ENCODE peak calls at places on chromosome 5, in six cellular contexts. G is foreskin fibroblast, K is bronchial epithelial cell, Y is HepG2, V is body of pancreas, N is sigmoid colon. C is an unnamed sample.

GRCh38 chr5:171336486-171337206 is 27.6 kb downstream of the TLX3 start:
- DNase-seq in V (peak), N (no peak), G (peak), Y (no peak), K (peak), C (peak)

GRCh38 chr5:139416651-139417050 is 12.8 kb upstream of the SPATA24 start:
- DNase-seq in V (no peak), K (no peak), N (no peak), Y (no peak), G (no peak), C (no peak)

GRCh38 chr5:130350131-130350530 is 445.9 kb downstream of the CHSY3 start:
- DNase-seq in G (no peak), N (no peak), K (no peak), Y (no peak), V (no peak), C (no peak)

GRCh38 chr5:322281-322941 is 897 bp downstream of the AHRR start:
- DNase-seq in G (peak), Y (no peak), K (no peak), V (no peak), N (no peak), C (peak)

GRCh38 chr5:108516771-108517170 is 134.9 kb upstream of the FBXL17 start:
- DNase-seq in V (no peak), N (no peak), Y (no peak), K (no peak), G (no peak), C (no peak)

GRCh38 chr5:112671687-112672086 is 66.0 kb upstream of the APC start:
- DNase-seq in K (no peak), G (no peak), Y (no peak), N (no peak), V (no peak), C (no peak)

GRCh38 chr5:219492-219891 is 1.4 kb downstream of the SDHA start:
- DNase-seq in K (peak), V (no peak), N (no peak), G (peak), Y (no peak), C (peak)

GRCh38 chr5:119578937-119579336 is 50.4 kb upstream of the FAM170A start:
- DNase-seq in V (peak), Y (peak), G (no peak), N (no peak), K (peak), C (peak)

GRCh38 chr5:135216072-135216812 is 182.2 kb upstream of the PITX1 start:
- DNase-seq in V (no peak), K (no peak), G (no peak), N (no peak), Y (no peak), C (no peak)

GRCh38 chr5:151082976-151083651 is 2.3 kb upstream of the TNIP1 start:
- DNase-seq in N (no peak), G (no peak), Y (no peak), V (no peak), K (peak), C (no peak)

GRCh38 chr5:101390317-101390908 is 487.3 kb upstream of the ST8SIA4 start:
- DNase-seq in Y (peak), K (peak), G (peak), N (no peak), V (no peak), C (peak)

GRCh38 chr5:142219146-142219545 is 105.7 kb downstream of the SPRY4 start:
- DNase-seq in K (peak), Y (no peak), V (no peak), G (no peak), N (no peak), C (no peak)

GRCh38 chr5:57445715-57446037 is 36.9 kb downstream of the ACTBL2 start:
- DNase-seq in V (no peak), Y (no peak), K (no peak), N (no peak), G (no peak), C (no peak)

GRCh38 chr5:40030661-40031060 is 605.9 kb upstream of the DAB2 start:
- DNase-seq in N (no peak), V (no peak), K (no peak), G (no peak), Y (no peak), C (no peak)

GRCh38 chr5:136106351-136106750 is 26.3 kb upstream of the SMAD5 start:
- DNase-seq in N (no peak), Y (no peak), V (no peak), K (no peak), G (no peak), C (no peak)

GRCh38 chr5:115844321-115844817 is 2.6 kb downstream of the AP3S1 start:
- DNase-seq in Y (peak), K (no peak), V (no peak), G (no peak), N (no peak), C (no peak)

GRCh38 chr5:77893225-77893860 is 117.2 kb upstream of the TBCA start:
- DNase-seq in V (no peak), N (no peak), Y (peak), G (peak), K (peak), C (no peak)

GRCh38 chr5:15009420-15009819 is 137.8 kb upstream of the ANKH start:
- DNase-seq in K (peak), Y (peak), G (peak), V (no peak), N (no peak), C (no peak)

GRCh38 chr5:15373151-15373550 is 126.8 kb upstream of the FBXL7 start:
- DNase-seq in Y (no peak), G (no peak), V (no peak), K (peak), N (no peak), C (no peak)

GRCh38 chr5:10158886-10159285 is 90.8 kb downstream of the ATPSCKMT start:
- DNase-seq in Y (no peak), N (no peak), V (no peak), K (no peak), G (no peak), C (no peak)

GRCh38 chr5:1793966-1794895 is 5.4 kb downstream of the MRPL36 start:
- DNase-seq in Y (peak), K (peak), V (no peak), G (peak), N (peak), C (no peak)

GRCh38 chr5:756865-757345 is 27.6 kb downstream of the ZDHHC11B start:
- DNase-seq in N (peak), K (no peak), V (peak), G (no peak), Y (peak), C (no peak)

GRCh38 chr5:60948738-60949137 is 3.7 kb downstream of the NDUFAF2 start:
- DNase-seq in K (no peak), V (no peak), N (no peak), G (no peak), Y (no peak), C (no peak)

GRCh38 chr5:131532016-131532640 is 102.9 kb downstream of the RAPGEF6 start:
- DNase-seq in Y (no peak), V (no peak), G (no peak), K (no peak), N (no peak), C (no peak)

GRCh38 chr5:129377504-129377903 is 82.6 kb upstream of the ADAMTS19 start:
- DNase-seq in Y (no peak), N (no peak), V (no peak), G (no peak), K (peak), C (no peak)

GRCh38 chr5:27241564-27242257 is 203.3 kb upstream of the CDH9 start:
- DNase-seq in Y (no peak), N (no peak), K (peak), V (no peak), G (peak), C (no peak)

GRCh38 chr5:85182344-85182743 is 797.7 kb upstream of the EDIL3 start:
- DNase-seq in Y (no peak), K (no peak), N (no peak), G (no peak), V (no peak), C (no peak)
- H3K4me3 ChIP-seq in Y (no peak), K (no peak), N (no peak), G (no peak), V (no peak), C (no peak)

GRCh38 chr5:126594077-126594476 is 942 bp downstream of the ALDH7A1 start:
- DNase-seq in K (peak), G (no peak), Y (no peak), V (no peak), N (no peak), C (no peak)
- H3K4me3 ChIP-seq in K (peak), G (peak), Y (peak), V (no peak), N (peak), C (peak)

DNA sequence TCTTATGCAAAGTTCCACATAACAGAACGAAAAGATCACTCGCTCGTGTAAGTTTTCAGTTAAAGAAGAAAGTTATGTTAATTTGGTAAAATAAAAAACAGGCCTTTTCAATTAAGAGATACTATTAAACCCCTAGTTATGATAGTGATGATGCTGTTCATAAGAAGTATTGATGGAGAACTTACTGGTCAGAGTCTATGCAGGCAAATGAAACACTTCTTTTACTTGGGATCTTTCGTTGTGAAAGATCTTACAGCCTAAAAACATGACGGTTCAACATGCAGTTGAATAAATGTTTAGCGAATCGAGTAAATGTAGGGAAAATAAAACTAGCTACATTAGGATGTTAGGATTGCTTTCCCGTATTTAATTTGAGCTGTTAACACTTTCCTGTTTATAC is 2.0 kb downstream of the RHOBTB3 start:
- DNase-seq in Y (no peak), N (no peak), V (no peak), K (no peak), G (no peak), C (no peak)
- H3K4me3 ChIP-seq in Y (no peak), N (peak), V (no peak), K (no peak), G (peak), C (peak)

DNA sequence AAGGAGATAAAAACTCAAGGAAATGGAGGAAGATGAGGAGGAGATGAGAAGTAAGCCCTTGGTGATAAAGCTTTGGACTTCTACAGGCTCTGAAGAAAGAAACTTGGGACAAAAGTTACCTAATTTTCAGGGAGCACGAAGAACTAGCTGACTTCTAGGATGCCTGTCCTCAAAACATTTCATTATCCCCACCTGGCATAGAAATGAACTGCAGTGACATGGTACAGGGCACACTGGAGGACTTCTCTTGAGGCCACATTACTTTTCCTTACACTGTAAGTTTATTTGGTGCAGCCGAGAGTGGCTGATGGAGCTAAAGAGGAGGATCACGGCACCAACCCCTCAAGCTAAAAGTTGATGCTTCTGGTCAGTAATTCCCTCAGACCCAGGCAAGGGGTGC is 269.5 kb upstream of the MSX2 start:
- DNase-seq in Y (no peak), K (no peak), V (no peak), G (no peak), N (no peak), C (no peak)
- H3K4me3 ChIP-seq in Y (no peak), K (no peak), V (no peak), G (no peak), N (no peak), C (no peak)

GRCh38 chr5:147451125-147451524 is 58.7 kb downstream of the DPYSL3 start:
- DNase-seq in K (no peak), Y (no peak), V (no peak), G (no peak), N (no peak), C (no peak)

GRCh38 chr5:147450596-147450995 is 59.3 kb downstream of the DPYSL3 start:
- DNase-seq in G (no peak), V (no peak), Y (no peak), N (no peak), K (no peak), C (no peak)

GRCh38 chr5:147453901-147454814 is 55.7 kb downstream of the DPYSL3 start:
- DNase-seq in K (peak), Y (peak), G (peak), V (peak), N (peak), C (peak)

GRCh38 chr5:147455321-147455720 is 54.5 kb downstream of the DPYSL3 start:
- DNase-seq in N (peak), G (peak), Y (no peak), V (no peak), K (peak), C (peak)

GRCh38 chr5:147452137-147452838 is 57.6 kb downstream of the DPYSL3 start:
- DNase-seq in N (peak), V (no peak), K (no peak), Y (no peak), G (no peak), C (no peak)
- H3K4me3 ChIP-seq in N (peak), V (no peak), K (no peak), Y (no peak), G (peak), C (peak)

DNA sequence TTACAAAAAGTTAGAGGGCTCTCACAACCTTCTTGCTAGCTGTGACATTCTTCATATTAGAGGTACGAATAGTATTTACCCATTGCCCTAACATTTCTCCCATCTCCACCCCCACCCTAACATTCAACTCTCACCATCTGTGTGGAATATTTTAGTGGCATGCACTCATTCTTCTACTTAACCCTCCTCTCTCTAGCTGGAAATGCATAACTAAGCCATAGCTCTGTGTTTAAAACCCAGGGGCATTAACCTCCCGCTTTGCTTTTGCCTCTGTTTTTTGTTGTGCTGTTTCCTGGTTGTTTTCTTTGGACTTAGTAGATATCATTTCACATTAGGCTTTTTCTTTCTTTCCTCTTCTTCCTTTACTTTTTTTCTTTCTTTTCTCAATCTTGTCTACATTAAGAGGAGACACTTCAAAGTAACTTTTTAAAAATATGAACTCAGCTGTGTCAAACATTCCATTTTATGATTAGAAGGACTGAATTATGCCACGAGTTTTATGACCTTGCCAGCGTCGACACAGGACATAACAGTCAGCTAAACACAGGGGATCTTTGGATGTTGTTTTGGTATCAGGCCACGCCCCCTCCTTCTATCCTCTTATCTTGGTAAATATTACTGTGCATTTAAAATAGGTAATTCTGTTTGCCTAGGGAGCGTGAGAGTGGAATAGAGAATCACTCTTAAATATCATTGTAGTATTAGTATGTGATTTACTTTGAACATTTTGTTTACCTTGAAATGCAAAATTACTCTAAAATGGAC is 236.0 kb downstream of the CD180 start:
- DNase-seq in G (peak), V (no peak), Y (peak), N (no peak), K (no peak), C (peak)
- H3K4me3 ChIP-seq in G (peak), V (no peak), Y (no peak), N (no peak), K (no peak), C (no peak)

GRCh38 chr5:123099514-123100151 is 10.6 kb downstream of the PRDM6 start:
- DNase-seq in K (no peak), N (no peak), Y (no peak), V (no peak), G (no peak), C (no peak)
- H3K4me3 ChIP-seq in K (no peak), N (peak), Y (no peak), V (no peak), G (peak), C (peak)

GRCh38 chr5:160469156-160470144 is 47.8 kb downstream of the PTTG1 start:
- DNase-seq in Y (no peak), V (no peak), K (no peak), N (no peak), G (no peak), C (no peak)

GRCh38 chr5:160467555-160468418 is 46.1 kb downstream of the PTTG1 start:
- DNase-seq in V (peak), N (peak), Y (peak), G (peak), K (peak), C (peak)

GRCh38 chr5:160470437-160471341 is 49.0 kb downstream of the PTTG1 start:
- DNase-seq in V (no peak), K (no peak), Y (no peak), G (no peak), N (no peak), C (peak)

GRCh38 chr5:160466889-160467554 is 45.4 kb downstream of the PTTG1 start:
- DNase-seq in G (no peak), K (no peak), N (no peak), V (no peak), Y (peak), C (no peak)

GRCh38 chr5:160468576-160468975 is 46.9 kb downstream of the PTTG1 start:
- DNase-seq in K (no peak), G (no peak), V (no peak), N (no peak), Y (no peak), C (no peak)
- H3K4me3 ChIP-seq in K (no peak), G (no peak), V (no peak), N (no peak), Y (peak), C (no peak)

DNA sequence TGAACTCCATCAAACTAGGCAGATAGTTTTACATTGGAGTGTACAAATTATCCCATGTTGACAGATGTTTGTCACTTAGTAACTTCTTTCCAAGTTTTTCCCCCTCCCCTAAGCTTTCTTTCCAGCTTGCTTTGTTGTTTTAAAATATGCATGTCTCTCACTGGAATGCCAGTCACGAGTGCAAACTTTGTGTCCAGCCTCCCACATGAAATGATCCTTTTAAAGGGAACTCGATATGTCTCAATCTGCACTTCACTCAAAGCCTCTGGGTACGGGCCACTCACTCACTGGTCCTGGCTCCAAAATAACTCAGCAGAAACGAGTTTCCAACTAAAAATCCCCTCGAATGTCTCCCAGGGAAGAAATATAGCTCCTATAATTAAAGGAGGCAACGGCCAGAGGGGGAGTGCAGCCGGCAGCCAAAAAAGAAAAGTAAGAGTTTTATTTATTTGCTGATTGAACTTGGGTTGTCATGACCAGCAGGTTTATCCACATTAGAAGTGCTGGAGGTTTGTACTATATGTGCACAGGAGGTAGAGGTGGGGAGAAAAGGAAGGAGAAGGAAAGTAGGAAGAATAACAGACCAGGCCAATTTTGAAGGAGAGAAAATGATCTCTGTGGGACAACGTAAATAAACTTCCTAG is 17.5 kb downstream of the NR2F1 start:
- DNase-seq in V (no peak), N (no peak), Y (no peak), G (no peak), K (no peak), C (no peak)
- H3K4me3 ChIP-seq in V (no peak), N (no peak), Y (no peak), G (no peak), K (no peak), C (no peak)